ENCODE peak calls at places on chromosomes 6 and 20, in ten cellular contexts. One of them, this sample, is unnamed.

GRCh38 chr6:115945806-115946205 is 114.9 kb downstream of the FRK start:
- DNase-seq in B cell: no peak
- DNase-seq in left kidney: no peak
- DNase-seq in stimulated activated naive CD4-positive, alpha-beta T cell treated with Interleukin-2 at 50 U/mL for 16 hours: no peak
- DNase-seq in sigmoid colon: no peak
- DNase-seq in stimulated activated CD4-positive, alpha-beta T cell treated with anti-CD3 and anti-CD28 coated beads, Interleukin-15, amount 100 ng/mL, for 1 hour: no peak
- DNase-seq in HFFc6: no peak
- DNase-seq in effector memory CD4-positive, alpha-beta T cell: no peak
- DNase-seq in amniotic epithelial cell: no peak
- DNase-seq in NCI-H345: no peak
- DNase-seq in this sample: no peak

GRCh38 chr6:44742201-44742600 is 354.7 kb downstream of the CDC5L start:
- DNase-seq in HFFc6: no peak
- DNase-seq in B cell: no peak
- DNase-seq in amniotic epithelial cell: no peak
- DNase-seq in effector memory CD4-positive, alpha-beta T cell: no peak
- DNase-seq in NCI-H345: no peak
- DNase-seq in stimulated activated naive CD4-positive, alpha-beta T cell treated with Interleukin-2 at 50 U/mL for 16 hours: no peak
- DNase-seq in stimulated activated CD4-positive, alpha-beta T cell treated with anti-CD3 and anti-CD28 coated beads, Interleukin-15, amount 100 ng/mL, for 1 hour: no peak
- DNase-seq in sigmoid colon: no peak
- DNase-seq in left kidney: no peak
- DNase-seq in this sample: no peak

GRCh38 chr6:35318200-35318844 is 20.7 kb downstream of the DEF6 start:
- DNase-seq in HFFc6: peak
- DNase-seq in NCI-H345: peak
- DNase-seq in left kidney: peak
- DNase-seq in effector memory CD4-positive, alpha-beta T cell: no peak
- DNase-seq in stimulated activated CD4-positive, alpha-beta T cell treated with anti-CD3 and anti-CD28 coated beads, Interleukin-15, amount 100 ng/mL, for 1 hour: no peak
- DNase-seq in sigmoid colon: peak
- DNase-seq in amniotic epithelial cell: peak
- DNase-seq in B cell: no peak
- DNase-seq in stimulated activated naive CD4-positive, alpha-beta T cell treated with Interleukin-2 at 50 U/mL for 16 hours: no peak
- DNase-seq in this sample: peak

GRCh38 chr20:2465100-2465499 is 5.5 kb downstream of the SNRPB start:
- DNase-seq in NCI-H345: no peak
- DNase-seq in HFFc6: no peak
- DNase-seq in B cell: no peak
- DNase-seq in left kidney: no peak
- DNase-seq in amniotic epithelial cell: no peak
- DNase-seq in stimulated activated naive CD4-positive, alpha-beta T cell treated with Interleukin-2 at 50 U/mL for 16 hours: no peak
- DNase-seq in sigmoid colon: no peak
- DNase-seq in effector memory CD4-positive, alpha-beta T cell: no peak
- DNase-seq in stimulated activated CD4-positive, alpha-beta T cell treated with anti-CD3 and anti-CD28 coated beads, Interleukin-15, amount 100 ng/mL, for 1 hour: no peak
- DNase-seq in this sample: no peak

GRCh38 chr6:7062445-7063162 is 45.2 kb upstream of the RREB1 start:
- DNase-seq in B cell: no peak
- DNase-seq in effector memory CD4-positive, alpha-beta T cell: no peak
- DNase-seq in NCI-H345: no peak
- DNase-seq in sigmoid colon: no peak
- DNase-seq in stimulated activated naive CD4-positive, alpha-beta T cell treated with Interleukin-2 at 50 U/mL for 16 hours: no peak
- DNase-seq in HFFc6: no peak
- DNase-seq in stimulated activated CD4-positive, alpha-beta T cell treated with anti-CD3 and anti-CD28 coated beads, Interleukin-15, amount 100 ng/mL, for 1 hour: no peak
- DNase-seq in left kidney: no peak
- DNase-seq in amniotic epithelial cell: no peak
- DNase-seq in this sample: no peak

GRCh38 chr6:122673345-122673961 is 63.2 kb downstream of the PKIB start:
- DNase-seq in HFFc6: no peak
- DNase-seq in B cell: no peak
- DNase-seq in stimulated activated naive CD4-positive, alpha-beta T cell treated with Interleukin-2 at 50 U/mL for 16 hours: no peak
- DNase-seq in amniotic epithelial cell: peak
- DNase-seq in stimulated activated CD4-positive, alpha-beta T cell treated with anti-CD3 and anti-CD28 coated beads, Interleukin-15, amount 100 ng/mL, for 1 hour: no peak
- DNase-seq in left kidney: no peak
- DNase-seq in sigmoid colon: no peak
- DNase-seq in effector memory CD4-positive, alpha-beta T cell: no peak
- DNase-seq in NCI-H345: no peak
- DNase-seq in this sample: no peak

GRCh38 chr6:161618816-161619454 is 345.1 kb upstream of the AGPAT4 start:
- DNase-seq in HFFc6: no peak
- DNase-seq in stimulated activated CD4-positive, alpha-beta T cell treated with anti-CD3 and anti-CD28 coated beads, Interleukin-15, amount 100 ng/mL, for 1 hour: no peak
- DNase-seq in NCI-H345: peak
- DNase-seq in stimulated activated naive CD4-positive, alpha-beta T cell treated with Interleukin-2 at 50 U/mL for 16 hours: no peak
- DNase-seq in effector memory CD4-positive, alpha-beta T cell: no peak
- DNase-seq in left kidney: peak
- DNase-seq in amniotic epithelial cell: no peak
- DNase-seq in sigmoid colon: no peak
- DNase-seq in B cell: no peak
- DNase-seq in this sample: no peak

GRCh38 chr6:148203281-148203925 is 139.2 kb upstream of the SASH1 start:
- DNase-seq in left kidney: no peak
- DNase-seq in stimulated activated naive CD4-positive, alpha-beta T cell treated with Interleukin-2 at 50 U/mL for 16 hours: no peak
- DNase-seq in sigmoid colon: no peak
- DNase-seq in effector memory CD4-positive, alpha-beta T cell: no peak
- DNase-seq in NCI-H345: no peak
- DNase-seq in amniotic epithelial cell: no peak
- DNase-seq in HFFc6: peak
- DNase-seq in B cell: no peak
- DNase-seq in stimulated activated CD4-positive, alpha-beta T cell treated with anti-CD3 and anti-CD28 coated beads, Interleukin-15, amount 100 ng/mL, for 1 hour: no peak
- DNase-seq in this sample: no peak

GRCh38 chr6:131823276-131823902 is 15.6 kb downstream of the ENPP1 start:
- DNase-seq in amniotic epithelial cell: peak
- DNase-seq in stimulated activated naive CD4-positive, alpha-beta T cell treated with Interleukin-2 at 50 U/mL for 16 hours: no peak
- DNase-seq in HFFc6: peak
- DNase-seq in NCI-H345: no peak
- DNase-seq in stimulated activated CD4-positive, alpha-beta T cell treated with anti-CD3 and anti-CD28 coated beads, Interleukin-15, amount 100 ng/mL, for 1 hour: no peak
- DNase-seq in sigmoid colon: no peak
- DNase-seq in B cell: no peak
- DNase-seq in left kidney: no peak
- DNase-seq in effector memory CD4-positive, alpha-beta T cell: no peak
- DNase-seq in this sample: no peak

GRCh38 chr20:62280303-62280702 is 22.5 kb upstream of the ADRM1 start:
- DNase-seq in HFFc6: no peak
- DNase-seq in B cell: no peak
- DNase-seq in NCI-H345: no peak
- DNase-seq in stimulated activated CD4-positive, alpha-beta T cell treated with anti-CD3 and anti-CD28 coated beads, Interleukin-15, amount 100 ng/mL, for 1 hour: no peak
- DNase-seq in effector memory CD4-positive, alpha-beta T cell: no peak
- DNase-seq in amniotic epithelial cell: no peak
- DNase-seq in left kidney: no peak
- DNase-seq in sigmoid colon: no peak
- DNase-seq in stimulated activated naive CD4-positive, alpha-beta T cell treated with Interleukin-2 at 50 U/mL for 16 hours: no peak
- DNase-seq in this sample: no peak

GRCh38 chr6:131065112-131065823 is 2.2 kb upstream of the EPB41L2 start:
- DNase-seq in stimulated activated naive CD4-positive, alpha-beta T cell treated with Interleukin-2 at 50 U/mL for 16 hours: no peak
- DNase-seq in amniotic epithelial cell: no peak
- DNase-seq in B cell: no peak
- DNase-seq in stimulated activated CD4-positive, alpha-beta T cell treated with anti-CD3 and anti-CD28 coated beads, Interleukin-15, amount 100 ng/mL, for 1 hour: no peak
- DNase-seq in HFFc6: no peak
- DNase-seq in NCI-H345: no peak
- DNase-seq in sigmoid colon: no peak
- DNase-seq in left kidney: no peak
- DNase-seq in effector memory CD4-positive, alpha-beta T cell: no peak
- DNase-seq in this sample: no peak

GRCh38 chr20:55160022-55160421 is 684.6 kb downstream of the DOK5 start:
- DNase-seq in left kidney: peak
- DNase-seq in sigmoid colon: no peak
- DNase-seq in B cell: no peak
- DNase-seq in effector memory CD4-positive, alpha-beta T cell: no peak
- DNase-seq in stimulated activated naive CD4-positive, alpha-beta T cell treated with Interleukin-2 at 50 U/mL for 16 hours: no peak
- DNase-seq in amniotic epithelial cell: no peak
- DNase-seq in stimulated activated CD4-positive, alpha-beta T cell treated with anti-CD3 and anti-CD28 coated beads, Interleukin-15, amount 100 ng/mL, for 1 hour: no peak
- DNase-seq in HFFc6: no peak
- DNase-seq in NCI-H345: no peak
- DNase-seq in this sample: no peak

GRCh38 chr6:146433881-146434741 is 109.5 kb upstream of the RAB32 start:
- DNase-seq in stimulated activated CD4-positive, alpha-beta T cell treated with anti-CD3 and anti-CD28 coated beads, Interleukin-15, amount 100 ng/mL, for 1 hour: no peak
- DNase-seq in B cell: no peak
- DNase-seq in stimulated activated naive CD4-positive, alpha-beta T cell treated with Interleukin-2 at 50 U/mL for 16 hours: no peak
- DNase-seq in NCI-H345: no peak
- DNase-seq in HFFc6: no peak
- DNase-seq in amniotic epithelial cell: peak
- DNase-seq in effector memory CD4-positive, alpha-beta T cell: no peak
- DNase-seq in left kidney: peak
- DNase-seq in sigmoid colon: no peak
- DNase-seq in this sample: no peak

GRCh38 chr6:77786935-77787629 is 134.2 kb downstream of the MEI4 start:
- DNase-seq in stimulated activated CD4-positive, alpha-beta T cell treated with anti-CD3 and anti-CD28 coated beads, Interleukin-15, amount 100 ng/mL, for 1 hour: no peak
- DNase-seq in B cell: no peak
- DNase-seq in effector memory CD4-positive, alpha-beta T cell: no peak
- DNase-seq in amniotic epithelial cell: no peak
- DNase-seq in NCI-H345: no peak
- DNase-seq in left kidney: no peak
- DNase-seq in sigmoid colon: no peak
- DNase-seq in stimulated activated naive CD4-positive, alpha-beta T cell treated with Interleukin-2 at 50 U/mL for 16 hours: no peak
- DNase-seq in HFFc6: no peak
- DNase-seq in this sample: no peak

GRCh38 chr20:37990571-37991151 is 42.6 kb downstream of the TTI1 start:
- DNase-seq in effector memory CD4-positive, alpha-beta T cell: no peak
- DNase-seq in left kidney: peak
- DNase-seq in amniotic epithelial cell: peak
- DNase-seq in stimulated activated naive CD4-positive, alpha-beta T cell treated with Interleukin-2 at 50 U/mL for 16 hours: peak
- DNase-seq in stimulated activated CD4-positive, alpha-beta T cell treated with anti-CD3 and anti-CD28 coated beads, Interleukin-15, amount 100 ng/mL, for 1 hour: no peak
- DNase-seq in B cell: peak
- DNase-seq in sigmoid colon: no peak
- DNase-seq in HFFc6: peak
- DNase-seq in NCI-H345: no peak
- DNase-seq in this sample: no peak

GRCh38 chr6:139649718-139650117 is 275.3 kb upstream of the CITED2 start:
- DNase-seq in HFFc6: no peak
- DNase-seq in NCI-H345: no peak
- DNase-seq in left kidney: no peak
- DNase-seq in B cell: no peak
- DNase-seq in sigmoid colon: no peak
- DNase-seq in amniotic epithelial cell: no peak
- DNase-seq in effector memory CD4-positive, alpha-beta T cell: no peak
- DNase-seq in stimulated activated CD4-positive, alpha-beta T cell treated with anti-CD3 and anti-CD28 coated beads, Interleukin-15, amount 100 ng/mL, for 1 hour: no peak
- DNase-seq in stimulated activated naive CD4-positive, alpha-beta T cell treated with Interleukin-2 at 50 U/mL for 16 hours: no peak
- DNase-seq in this sample: no peak

GRCh38 chr6:14365393-14365792 is 247.8 kb downstream of the CD83 start:
- DNase-seq in NCI-H345: no peak
- DNase-seq in HFFc6: peak
- DNase-seq in stimulated activated naive CD4-positive, alpha-beta T cell treated with Interleukin-2 at 50 U/mL for 16 hours: no peak
- DNase-seq in left kidney: no peak
- DNase-seq in B cell: no peak
- DNase-seq in effector memory CD4-positive, alpha-beta T cell: no peak
- DNase-seq in sigmoid colon: no peak
- DNase-seq in amniotic epithelial cell: peak
- DNase-seq in stimulated activated CD4-positive, alpha-beta T cell treated with anti-CD3 and anti-CD28 coated beads, Interleukin-15, amount 100 ng/mL, for 1 hour: no peak
- DNase-seq in this sample: no peak

GRCh38 chr20:36470482-36471062 is 70.7 kb upstream of the MYL9 start:
- DNase-seq in HFFc6: no peak
- DNase-seq in NCI-H345: peak
- DNase-seq in stimulated activated CD4-positive, alpha-beta T cell treated with anti-CD3 and anti-CD28 coated beads, Interleukin-15, amount 100 ng/mL, for 1 hour: no peak
- DNase-seq in effector memory CD4-positive, alpha-beta T cell: no peak
- DNase-seq in stimulated activated naive CD4-positive, alpha-beta T cell treated with Interleukin-2 at 50 U/mL for 16 hours: no peak
- DNase-seq in amniotic epithelial cell: no peak
- DNase-seq in left kidney: no peak
- DNase-seq in B cell: peak
- DNase-seq in sigmoid colon: no peak
- DNase-seq in this sample: no peak

GRCh38 chr6:137659871-137660270 is 165.7 kb upstream of the OLIG3 start:
- DNase-seq in stimulated activated naive CD4-positive, alpha-beta T cell treated with Interleukin-2 at 50 U/mL for 16 hours: no peak
- DNase-seq in HFFc6: no peak
- DNase-seq in sigmoid colon: no peak
- DNase-seq in NCI-H345: no peak
- DNase-seq in B cell: no peak
- DNase-seq in amniotic epithelial cell: no peak
- DNase-seq in effector memory CD4-positive, alpha-beta T cell: no peak
- DNase-seq in stimulated activated CD4-positive, alpha-beta T cell treated with anti-CD3 and anti-CD28 coated beads, Interleukin-15, amount 100 ng/mL, for 1 hour: no peak
- DNase-seq in left kidney: no peak
- DNase-seq in this sample: no peak

GRCh38 chr6:80771941-80772340 is 665.5 kb downstream of the BCKDHB start:
- DNase-seq in HFFc6: peak
- DNase-seq in effector memory CD4-positive, alpha-beta T cell: no peak
- DNase-seq in left kidney: peak
- DNase-seq in amniotic epithelial cell: peak
- DNase-seq in stimulated activated naive CD4-positive, alpha-beta T cell treated with Interleukin-2 at 50 U/mL for 16 hours: no peak
- DNase-seq in sigmoid colon: no peak
- DNase-seq in B cell: no peak
- DNase-seq in NCI-H345: no peak
- DNase-seq in stimulated activated CD4-positive, alpha-beta T cell treated with anti-CD3 and anti-CD28 coated beads, Interleukin-15, amount 100 ng/mL, for 1 hour: no peak
- DNase-seq in this sample: no peak

GRCh38 chr6:158206740-158207451 is 38.7 kb downstream of the GTF2H5 start:
- DNase-seq in stimulated activated CD4-positive, alpha-beta T cell treated with anti-CD3 and anti-CD28 coated beads, Interleukin-15, amount 100 ng/mL, for 1 hour: no peak
- DNase-seq in B cell: no peak
- DNase-seq in stimulated activated naive CD4-positive, alpha-beta T cell treated with Interleukin-2 at 50 U/mL for 16 hours: no peak
- DNase-seq in sigmoid colon: no peak
- DNase-seq in HFFc6: no peak
- DNase-seq in amniotic epithelial cell: no peak
- DNase-seq in effector memory CD4-positive, alpha-beta T cell: no peak
- DNase-seq in NCI-H345: no peak
- DNase-seq in left kidney: no peak
- DNase-seq in this sample: no peak

GRCh38 chr20:61964675-61965605 is 100.7 kb downstream of the TAF4 start:
- DNase-seq in HFFc6: no peak
- DNase-seq in amniotic epithelial cell: no peak
- DNase-seq in NCI-H345: no peak
- DNase-seq in effector memory CD4-positive, alpha-beta T cell: no peak
- DNase-seq in stimulated activated CD4-positive, alpha-beta T cell treated with anti-CD3 and anti-CD28 coated beads, Interleukin-15, amount 100 ng/mL, for 1 hour: no peak
- DNase-seq in stimulated activated naive CD4-positive, alpha-beta T cell treated with Interleukin-2 at 50 U/mL for 16 hours: no peak
- DNase-seq in left kidney: no peak
- DNase-seq in sigmoid colon: peak
- DNase-seq in B cell: no peak
- DNase-seq in this sample: no peak

GRCh38 chr6:17130786-17131185 is 28.9 kb downstream of the STMND1 start:
- DNase-seq in amniotic epithelial cell: peak
- DNase-seq in NCI-H345: no peak
- DNase-seq in left kidney: no peak
- DNase-seq in HFFc6: no peak
- DNase-seq in stimulated activated naive CD4-positive, alpha-beta T cell treated with Interleukin-2 at 50 U/mL for 16 hours: no peak
- DNase-seq in sigmoid colon: no peak
- DNase-seq in effector memory CD4-positive, alpha-beta T cell: no peak
- DNase-seq in stimulated activated CD4-positive, alpha-beta T cell treated with anti-CD3 and anti-CD28 coated beads, Interleukin-15, amount 100 ng/mL, for 1 hour: no peak
- DNase-seq in B cell: no peak
- DNase-seq in this sample: no peak

GRCh38 chr20:46157625-46158024 is 39.5 kb downstream of the CD40 start:
- DNase-seq in effector memory CD4-positive, alpha-beta T cell: no peak
- DNase-seq in sigmoid colon: no peak
- DNase-seq in HFFc6: no peak
- DNase-seq in amniotic epithelial cell: no peak
- DNase-seq in stimulated activated CD4-positive, alpha-beta T cell treated with anti-CD3 and anti-CD28 coated beads, Interleukin-15, amount 100 ng/mL, for 1 hour: no peak
- DNase-seq in B cell: no peak
- DNase-seq in NCI-H345: no peak
- DNase-seq in left kidney: no peak
- DNase-seq in stimulated activated naive CD4-positive, alpha-beta T cell treated with Interleukin-2 at 50 U/mL for 16 hours: no peak
- DNase-seq in this sample: no peak

This sample was measured in cardiac septum.